ENCODE peak calls at places on chromosomes 4 and X, in six cellular contexts. H is brain microvascular endothelial cell, A is cardiac fibroblast, U is lung, E is astrocyte of the cerebellum, R is osteocyte. P is an unnamed sample.

GRCh38 chr4:30950737-30951136 is 230.6 kb downstream of the PCDH7 start:
- DNase-seq in A (no peak), R (no peak), H (no peak), E (no peak), U (no peak), P (no peak)

GRCh38 chr4:42018451-42018850 is 28.1 kb downstream of the SLC30A9 start:
- DNase-seq in A (no peak), H (no peak), E (no peak), R (no peak), U (no peak), P (no peak)

GRCh38 chr4:139764686-139765085 is 99.1 kb downstream of the MGST2 start:
- DNase-seq in R (no peak), H (no peak), U (no peak), A (no peak), E (no peak), P (no peak)

GRCh38 chr4:926538-926937 is 5.6 kb downstream of the GAK start:
- DNase-seq in E (no peak), A (peak), U (no peak), R (no peak), H (no peak), P (no peak)

GRCh38 chr4:136863756-136864155 is 668.5 kb downstream of the PCDH18 start:
- DNase-seq in A (peak), H (no peak), E (no peak), R (no peak), U (no peak), P (no peak)

GRCh38 chrX:18833071-18833731 is 125.8 kb downstream of the PPEF1 start:
- DNase-seq in R (no peak), U (no peak), A (peak), E (no peak), H (peak), P (no peak)

GRCh38 chrX:2220829-2221567 is 279.8 kb downstream of the DHRSX start:
- DNase-seq in H (no peak), R (no peak), U (no peak), A (no peak), E (no peak), P (no peak)

GRCh38 chr4:1857931-1858330 is 2.0 kb upstream of the LETM1 start:
- DNase-seq in R (no peak), E (no peak), A (no peak), U (no peak), H (no peak), P (no peak)

DNA sequence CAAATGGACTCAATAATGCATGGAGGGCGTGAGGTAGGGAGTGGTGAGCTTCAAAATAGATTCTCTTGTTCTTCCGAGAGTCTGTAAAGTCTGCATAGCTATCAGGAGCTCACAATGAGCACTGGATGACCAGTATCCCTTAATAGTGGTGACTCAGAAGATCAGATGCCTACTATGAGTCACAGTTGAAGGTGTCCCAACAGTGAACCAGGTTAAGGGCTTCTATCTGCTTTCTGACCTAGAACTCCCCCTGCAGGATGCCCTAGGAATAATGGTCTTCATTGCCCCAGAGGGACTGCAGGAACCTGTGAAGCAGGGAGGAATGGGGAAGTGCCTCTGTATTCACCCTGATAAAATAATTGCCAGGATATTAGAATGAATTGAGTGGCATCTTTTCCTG is 22.1 kb downstream of the DGKK start:
- DNase-seq in A (no peak), E (no peak), U (no peak), H (no peak), R (no peak), P (no peak)
- TF ChIP-seq CTCF in A (no peak), E (no peak), U (no peak), H (no peak), R (no peak), P (no peak)

GRCh38 chrX:11465648-11466411 is 172.6 kb downstream of the AMELX start:
- DNase-seq in A (no peak), H (no peak), R (no peak), E (no peak), U (no peak), P (no peak)
- TF ChIP-seq CTCF in A (no peak), H (no peak), R (no peak), E (no peak), U (no peak), P (no peak)

DNA sequence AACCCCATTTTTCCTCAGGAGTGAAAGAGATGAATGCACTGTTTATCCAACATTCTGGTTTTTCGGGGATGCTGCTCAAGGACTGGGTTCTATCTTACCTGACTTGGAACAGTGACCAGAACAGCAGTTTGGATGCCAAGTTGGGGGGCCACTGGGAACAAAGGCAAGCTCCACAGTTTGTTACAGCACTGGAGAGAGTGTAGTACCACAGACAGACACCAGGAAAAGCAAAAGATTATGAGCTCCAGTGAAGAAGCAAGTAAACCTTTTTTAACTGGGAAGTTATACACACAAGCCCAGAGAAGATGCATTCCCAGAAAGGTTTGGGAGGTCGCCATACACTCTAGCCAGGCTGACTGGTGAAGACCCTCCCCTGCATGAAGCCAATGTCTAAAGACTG is 13.6 kb downstream of the C4orf36 start:
- DNase-seq in H (no peak), E (no peak), A (no peak), R (no peak), U (no peak), P (no peak)
- TF ChIP-seq CTCF in H (peak), E (no peak), A (no peak), R (no peak), U (no peak), P (peak)

DNA sequence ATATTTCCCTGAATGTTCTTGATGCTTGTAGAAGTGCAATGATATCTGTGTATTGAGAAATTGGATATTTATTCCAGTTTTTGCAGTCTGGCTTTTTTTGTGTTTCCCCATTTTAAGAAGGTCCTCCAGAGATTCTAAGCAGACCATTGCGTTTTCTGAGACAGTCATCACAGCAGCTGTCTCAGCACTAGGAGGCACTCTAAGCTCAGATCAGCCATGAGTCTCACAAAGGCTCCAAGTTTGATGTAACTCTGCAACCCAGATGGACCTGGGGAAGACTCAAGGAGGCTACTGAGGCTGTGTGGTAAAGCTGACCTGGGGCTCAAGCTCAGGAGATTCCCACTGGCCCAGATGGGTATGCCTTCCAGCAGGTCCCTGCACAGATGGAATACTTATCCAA is 89.3 kb upstream of the CYLC1 start:
- DNase-seq in U (no peak), R (no peak), A (no peak), H (no peak), E (no peak), P (peak)
- TF ChIP-seq CTCF in U (no peak), R (no peak), A (no peak), H (no peak), E (no peak), P (no peak)